ENCODE peak calls at places on chromosome 2, in four cellular contexts. I is heart right ventricle, W is upper lobe of right lung, S is lower lobe of right lung. V is an unnamed sample.

GRCh38 chr2:20524412-20525040 is 77.7 kb downstream of the RHOB start:
- DNase-seq in I (peak; percentile 71), W (no peak), S (no peak), V (peak; percentile 39)

GRCh38 chr2:35337922-35338321 is 1017.7 kb upstream of the CRIM1 start:
- DNase-seq in I (no peak), W (no peak), S (no peak), V (no peak)

GRCh38 chr2:240259201-240259923 is 118.9 kb upstream of the OTOS start:
- DNase-seq in I (peak; percentile 78), W (peak; percentile 65), S (peak; percentile 51), V (no peak)

GRCh38 chr2:10777111-10777841 is 35.3 kb downstream of the PDIA6 start:
- DNase-seq in I (no peak), W (peak; percentile 27), S (no peak), V (no peak)

GRCh38 chr2:237446333-237446654 is 32.3 kb upstream of the COL6A3 start:
- DNase-seq in I (no peak), W (no peak), S (no peak), V (no peak)

GRCh38 chr2:66665124-66665984 is 230.4 kb downstream of the MEIS1 start:
- DNase-seq in I (no peak), W (no peak), S (no peak), V (no peak)

GRCh38 chr2:96082211-96083063 is 33.9 kb downstream of the ADRA2B start:
- DNase-seq in I (no peak), W (peak; percentile 47), S (peak; percentile 29), V (no peak)

GRCh38 chr2:165634855-165635254 is 159.2 kb downstream of the GALNT3 start:
- DNase-seq in I (peak; percentile 31), W (no peak), S (no peak), V (no peak)

GRCh38 chr2:202771336-202771735 is 100.2 kb downstream of the ICA1L start:
- DNase-seq in I (no peak), W (no peak), S (no peak), V (no peak)

GRCh38 chr2:128502638-128503246 is 184.1 kb upstream of the HS6ST1 start:
- DNase-seq in I (no peak), W (peak; percentile 58), S (no peak), V (no peak)

GRCh38 chr2:219835493-219835892 is 208.1 kb downstream of the SLC4A3 start:
- DNase-seq in I (no peak), W (no peak), S (no peak), V (no peak)

GRCh38 chr2:60414731-60415130 is 138.7 kb downstream of the BCL11A start:
- DNase-seq in I (no peak), W (no peak), S (no peak), V (no peak)

GRCh38 chr2:218369374-218369773 is 12.7 kb upstream of the SLC11A1 start:
- DNase-seq in I (no peak), W (peak; percentile 70), S (peak; percentile 64), V (no peak)

GRCh38 chr2:237511421-237511820 is 24.4 kb downstream of the MLPH start:
- DNase-seq in I (no peak), W (no peak), S (no peak), V (no peak)

GRCh38 chr2:226573158-226573557 is 226.5 kb downstream of the IRS1 start:
- DNase-seq in I (no peak), W (no peak), S (no peak), V (no peak)

GRCh38 chr2:15941970-15942710 is 1.8 kb downstream of the MYCN start:
- DNase-seq in I (peak; percentile 36), W (no peak), S (no peak), V (no peak)

GRCh38 chr2:55425449-55425848 is 5.8 kb upstream of the CCDC88A start:
- DNase-seq in I (no peak), W (no peak), S (no peak), V (no peak)

GRCh38 chr2:128315829-128316776 is 2.6 kb downstream of the HS6ST1 start:
- DNase-seq in I (peak; percentile 12), W (peak; percentile 49), S (peak; percentile 45), V (peak; percentile 62)

GRCh38 chr2:24579053-24579803 is 88.2 kb downstream of the NCOA1 start:
- DNase-seq in I (no peak), W (no peak), S (no peak), V (no peak)

GRCh38 chr2:220356076-220356475 is 728.6 kb downstream of the SLC4A3 start:
- DNase-seq in I (no peak), W (no peak), S (no peak), V (no peak)

GRCh38 chr2:178479758-178480226 is 465 bp upstream of the PLEKHA3 start:
- DNase-seq in I (no peak), W (no peak), S (no peak), V (no peak)

GRCh38 chr2:88896971-88897370 is 205.5 kb downstream of the RPIA start:
- DNase-seq in I (no peak), W (no peak), S (no peak), V (no peak)

GRCh38 chr2:241774419-241775222 is 2.0 kb upstream of the GAL3ST2 start:
- DNase-seq in I (no peak), W (peak; percentile 60), S (no peak), V (no peak)

GRCh38 chr2:240351826-240352426 is 83.5 kb upstream of the GPC1 start:
- DNase-seq in I (no peak), W (no peak), S (no peak), V (no peak)

GRCh38 chr2:9228088-9228751 is 21.6 kb downstream of the ASAP2 start:
- DNase-seq in I (no peak), W (no peak), S (no peak), V (no peak)

GRCh38 chr2:12605936-12606335 is 110.8 kb upstream of the TRIB2 start:
- DNase-seq in I (no peak), W (no peak), S (no peak), V (no peak)

GRCh38 chr2:2664989-2665833 is 334.1 kb upstream of the MYT1L start:
- DNase-seq in I (no peak), W (no peak), S (no peak), V (no peak)

GRCh38 chr2:191656389-191656788 is 21.5 kb upstream of the NABP1 start:
- DNase-seq in I (no peak), W (no peak), S (no peak), V (no peak)

GRCh38 chr2:60710707-60711106 is 45.4 kb upstream of the PAPOLG start:
- DNase-seq in I (no peak), W (no peak), S (no peak), V (no peak)

GRCh38 chr2:63059434-63060078 is 8.9 kb downstream of the OTX1 start:
- DNase-seq in I (no peak), W (no peak), S (no peak), V (no peak)

GRCh38 chr2:160751021-160751420 is 257.4 kb upstream of the RBMS1 start:
- DNase-seq in I (no peak), W (no peak), S (no peak), V (no peak)

GRCh38 chr2:144405313-144405710 is 114.6 kb downstream of the ZEB2 start:
- DNase-seq in I (no peak), W (no peak), S (no peak), V (no peak)

GRCh38 chr2:82781516-82781915 is 1677.6 kb downstream of the SUCLG1 start:
- DNase-seq in I (no peak), W (no peak), S (no peak), V (no peak)

GRCh38 chr2:126413079-126413478 is 242.9 kb upstream of the GYPC start:
- DNase-seq in I (no peak), W (no peak), S (no peak), V (no peak)
- H3K9me3 ChIP-seq in I (peaks cover 4% of the 10 kb centered on the region), W (no peaks in the 10 kb centered on the region), S (peaks cover under 1% of the 10 kb centered on the region), V (no peaks in the 10 kb centered on the region)

GRCh38 chr2:105801961-105802360 is 57.2 kb downstream of the NCK2 start:
- DNase-seq in I (no peak), W (no peak), S (no peak), V (no peak)
- H3K27ac ChIP-seq in I (no peak overlapping the region), W (no peak overlapping the region), S (no peak overlapping the region), V (peak overlapping the region; percentile 83)

DNA sequence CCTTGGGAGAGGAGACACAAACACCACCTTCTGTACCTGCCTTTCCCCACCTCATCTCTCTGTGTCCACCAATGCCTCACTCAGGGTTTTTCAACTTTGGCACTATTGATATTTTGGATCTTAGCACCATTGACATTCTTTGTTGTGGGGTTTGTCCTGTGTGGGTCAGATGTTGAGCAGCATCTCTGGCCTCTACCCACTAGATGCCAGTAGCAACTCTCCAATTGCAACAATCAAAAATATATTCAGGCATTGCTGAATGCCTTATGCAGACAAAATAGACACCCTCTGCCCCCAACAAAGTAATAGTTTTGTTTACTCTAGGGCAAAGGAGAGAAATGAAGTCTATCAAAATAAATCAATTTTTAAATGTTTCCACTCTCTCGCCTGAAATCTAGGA is 1384.3 kb upstream of the NXPH2 start:
- DNase-seq in I (no peak), W (no peak), S (no peak), V (no peak)
- TF ChIP-seq CTCF in I (peak; percentile 35), W (no peak), S (no peak), V (no peak)

GRCh38 chr2:189982777-189983394 is 79.6 kb downstream of the MSTN start:
- DNase-seq in I (no peak), W (no peak), S (no peak), V (no peak)
- H3K9me3 ChIP-seq in I (peaks cover 20% of the 10 kb centered on the region), W (peaks cover 17% of the 10 kb centered on the region), S (peaks cover 35% of the 10 kb centered on the region), V (no peaks in the 10 kb centered on the region)

GRCh38 chr2:72214429-72215143 is 66.9 kb upstream of the CYP26B1 start:
- DNase-seq in I (no peak), W (no peak), S (no peak), V (no peak)
- H3K27ac ChIP-seq in I (no peak overlapping the region), W (no peak overlapping the region), S (no peak overlapping the region), V (no peak overlapping the region)

GRCh38 chr2:21658269-21658668 is 534.5 kb downstream of the TDRD15 start:
- DNase-seq in I (no peak), W (no peak), S (no peak), V (no peak)

GRCh38 chr2:21657475-21657874 is 533.7 kb downstream of the TDRD15 start:
- DNase-seq in I (no peak), W (no peak), S (no peak), V (no peak)

GRCh38 chr2:21658907-21659306 is 535.1 kb downstream of the TDRD15 start:
- DNase-seq in I (no peak), W (no peak), S (no peak), V (no peak)

GRCh38 chr2:21655136-21655535 is 531.4 kb downstream of the TDRD15 start:
- DNase-seq in I (no peak), W (no peak), S (no peak), V (no peak)

GRCh38 chr2:21656330-21657075 is 532.7 kb downstream of the TDRD15 start:
- DNase-seq in I (no peak), W (no peak), S (no peak), V (no peak)
- TF ChIP-seq CTCF in I (no peak), W (no peak), S (no peak), V (no peak)

GRCh38 chr2:158760887-158761286 is 34.2 kb upstream of the DAPL1 start:
- DNase-seq in I (no peak), W (no peak), S (no peak), V (no peak)
- H3K9me3 ChIP-seq in I (no peaks in the 10 kb centered on the region), W (no peaks in the 10 kb centered on the region), S (no peaks in the 10 kb centered on the region), V (no peaks in the 10 kb centered on the region)

V was measured in left lung.